ENCODE peak calls at places on chromosome 3, in ten cellular contexts. O is GM06990; G is transverse colon; K is stomach; R is astrocyte of the spinal cord; D is CD4-positive, alpha-beta T cell; V is heart left ventricle; I is coronary artery; E is progenitor cell of endocrine pancreas; M is esophagus squamous epithelium. U is an unnamed sample.

GRCh38 chr3:142622447-142622846 is 26.3 kb downstream of the PLS1 start:
- DNase-seq in K (no peak), R (no peak), D (no peak), V (no peak), G (no peak), M (no peak), O (no peak), I (no peak), E (no peak), U (no peak)

GRCh38 chr3:192918275-192918588 is 576 bp upstream of the MB21D2 start:
- DNase-seq in G (no peak), V (no peak), O (no peak), I (no peak), M (no peak), D (no peak), E (no peak), R (no peak), K (no peak), U (no peak)

GRCh38 chr3:49403891-49404290 is 7.9 kb downstream of the RHOA start:
- DNase-seq in D (no peak), O (no peak), I (no peak), V (no peak), G (no peak), E (no peak), M (no peak), R (no peak), K (no peak), U (no peak)

GRCh38 chr3:120449701-120450216 is 1.0 kb downstream of the FSTL1 start:
- DNase-seq in R (peak; percentile 76), D (no peak), V (no peak), E (no peak), I (no peak), O (no peak), K (no peak), M (no peak), G (no peak), U (no peak)

GRCh38 chr3:11671648-11672100 is 28.0 kb upstream of the VGLL4 start:
- DNase-seq in G (no peak), E (no peak), R (peak; percentile 49), D (no peak), V (peak; percentile 19), M (no peak), I (no peak), K (no peak), O (no peak), U (no peak)

GRCh38 chr3:45832691-45833090 is 9.2 kb downstream of the LZTFL1 start:
- DNase-seq in G (no peak), I (no peak), D (no peak), K (no peak), E (no peak), O (no peak), M (no peak), R (no peak), V (no peak), U (no peak)

GRCh38 chr3:31724681-31725080 is 192.0 kb downstream of the STT3B start:
- DNase-seq in O (no peak), K (no peak), V (no peak), E (no peak), I (no peak), G (no peak), R (no peak), D (no peak), M (no peak), U (no peak)

GRCh38 chr3:56672-57071 is 139.9 kb upstream of the CHL1 start:
- DNase-seq in K (no peak), I (no peak), D (no peak), G (no peak), M (no peak), V (no peak), E (no peak), O (no peak), R (no peak), U (no peak)

GRCh38 chr3:120437559-120437958 is 13.2 kb downstream of the FSTL1 start:
- DNase-seq in R (no peak), M (no peak), E (no peak), I (peak; percentile 24), V (no peak), G (no peak), D (no peak), K (no peak), O (no peak), U (no peak)

GRCh38 chr3:191557322-191557721 is 96.4 kb downstream of the PYDC2 start:
- DNase-seq in R (no peak), D (no peak), I (no peak), G (no peak), O (no peak), K (no peak), E (no peak), M (no peak), V (no peak), U (no peak)

GRCh38 chr3:72265661-72266370 is 480.9 kb upstream of the PROK2 start:
- DNase-seq in I (no peak), E (no peak), D (no peak), O (no peak), K (no peak), V (no peak), G (no peak), M (no peak), R (no peak), U (no peak)

GRCh38 chr3:16476636-16477035 is 36.9 kb downstream of the RFTN1 start:
- DNase-seq in M (no peak), V (no peak), G (no peak), E (no peak), D (no peak), K (no peak), O (no peak), R (peak; percentile 97), I (no peak), U (no peak)

GRCh38 chr3:191328383-191328962 is 721 bp upstream of the CCDC50 start:
- DNase-seq in O (no peak), G (no peak), I (no peak), K (no peak), E (no peak), R (no peak), D (no peak), V (no peak), M (no peak), U (peak; percentile 1)

GRCh38 chr3:48057521-48057920 is 41.3 kb upstream of the MAP4 start:
- DNase-seq in I (no peak), O (no peak), G (no peak), K (no peak), V (no peak), E (no peak), M (no peak), R (no peak), D (no peak), U (no peak)

GRCh38 chr3:195250473-195251251 is 20.3 kb downstream of the XXYLT1 start:
- DNase-seq in E (no peak), I (no peak), V (no peak), O (peak; percentile 55), R (peak; percentile 38), M (no peak), K (no peak), D (no peak), G (no peak), U (no peak)
- TF ChIP-seq CTCF in E (no peak), I (no peak), V (peak; percentile 59), O (peak; percentile 16), R (peak; percentile 47), M (no peak), K (no peak), D (no peak), G (peak; percentile 37), U (peak; percentile 14)

GRCh38 chr3:102599819-102600576 is 165.2 kb downstream of the ZPLD1 start:
- DNase-seq in V (no peak), M (no peak), I (no peak), K (no peak), G (no peak), R (no peak), O (no peak), D (no peak), E (no peak), U (no peak)
- TF ChIP-seq CTCF in V (no peak), M (no peak), I (no peak), K (no peak), G (no peak), R (no peak), O (no peak), D (no peak), E (no peak), U (no peak)

DNA sequence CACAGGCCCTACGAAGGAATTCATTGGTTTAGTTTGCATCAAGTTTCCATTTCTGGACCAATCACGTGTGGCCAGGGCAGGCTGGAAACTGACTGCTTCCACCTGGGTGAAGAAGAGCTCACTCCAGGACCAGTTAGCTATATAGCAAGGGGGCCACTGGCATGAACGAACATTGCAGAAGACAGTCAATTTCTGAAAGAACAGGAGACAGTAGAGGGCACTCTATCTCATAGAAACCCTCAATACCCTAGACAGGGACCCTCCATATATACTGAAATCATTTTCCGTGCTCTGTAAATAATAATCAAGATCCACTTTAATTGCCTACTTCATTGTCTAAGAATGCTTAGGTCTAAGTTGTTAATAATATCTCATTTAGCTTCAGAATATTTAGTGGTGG is 215.6 kb downstream of the CADPS start:
- DNase-seq in V (no peak), G (no peak), K (no peak), O (no peak), D (no peak), R (no peak), E (no peak), M (no peak), I (no peak), U (no peak)
- TF ChIP-seq CTCF in V (no peak), G (no peak), K (no peak), O (peak; percentile 24), D (no peak), R (no peak), E (peak; percentile 25), M (no peak), I (no peak), U (no peak)

GRCh38 chr3:174352227-174352626 is 506.9 kb upstream of the NAALADL2 start:
- DNase-seq in O (no peak), V (no peak), M (no peak), R (no peak), K (no peak), D (no peak), I (no peak), G (no peak), E (no peak), U (no peak)

GRCh38 chr3:174356596-174356995 is 502.5 kb upstream of the NAALADL2 start:
- DNase-seq in M (no peak), K (no peak), D (no peak), G (no peak), V (no peak), E (no peak), O (no peak), R (no peak), I (no peak), U (no peak)

GRCh38 chr3:174358252-174358651 is 500.9 kb upstream of the NAALADL2 start:
- DNase-seq in R (no peak), K (no peak), O (no peak), E (no peak), G (no peak), M (no peak), I (no peak), V (no peak), D (no peak), U (no peak)

DNA sequence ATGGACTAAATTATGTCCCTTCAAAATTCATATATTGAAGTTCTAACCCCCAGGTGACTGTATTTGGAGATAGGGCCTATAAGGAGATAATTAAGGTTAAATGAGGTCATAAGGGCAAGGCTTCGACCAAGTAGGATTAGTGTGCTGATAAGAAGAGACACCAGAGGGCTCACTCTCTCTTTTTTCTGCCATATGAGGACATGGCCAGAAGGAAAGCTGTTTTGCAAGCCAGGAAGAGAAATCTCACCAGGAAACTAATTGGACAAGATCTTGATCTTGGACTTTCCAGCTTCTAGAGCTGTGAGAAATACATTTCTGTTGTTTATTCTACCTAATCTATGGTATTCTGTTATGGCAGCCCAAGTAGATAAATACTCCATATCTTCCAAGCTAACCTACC is 503.6 kb upstream of the NAALADL2 start:
- DNase-seq in D (no peak), E (no peak), M (no peak), R (no peak), G (no peak), I (no peak), K (no peak), O (no peak), V (no peak), U (no peak)
- TF ChIP-seq CTCF in D (no peak), E (no peak), M (no peak), R (peak; percentile 35), G (no peak), I (no peak), K (no peak), O (peak; percentile 19), V (peak; percentile 15), U (peak; percentile 51)

U was measured in neural crest cell.